ENCODE peak calls at places on chromosomes 2 and 18, in seven cellular contexts. H, D, Z, A, L, J and S are unnamed samples.

GRCh38 chr2:85741811-85742507 is 11.8 kb upstream of the ATOH8 start:
- DNase-seq in H (peak), D (peak), Z (no peak), A (no peak), L (no peak), J (no peak), S (peak)

GRCh38 chr2:173522356-173522755 is 167.7 kb downstream of the CDCA7 start:
- DNase-seq in H (no peak), D (no peak), Z (no peak), A (no peak), L (no peak), J (no peak), S (no peak)

GRCh38 chr2:216139884-216140283 is 30.7 kb downstream of the XRCC5 start:
- DNase-seq in H (no peak), D (peak), Z (peak), A (no peak), L (peak), J (peak), S (no peak)

GRCh38 chr2:30484995-30485394 is 37.9 kb downstream of the LCLAT1 start:
- DNase-seq in H (no peak), D (no peak), Z (no peak), A (no peak), L (no peak), J (no peak), S (no peak)

GRCh38 chr2:235613671-235614070 is 119.8 kb downstream of the AGAP1 start:
- DNase-seq in H (no peak), D (no peak), Z (no peak), A (no peak), L (no peak), J (no peak), S (no peak)

GRCh38 chr2:42971947-42972736 is 179.8 kb upstream of the HAAO start:
- DNase-seq in H (no peak), D (no peak), Z (no peak), A (no peak), L (no peak), J (no peak), S (no peak)

GRCh38 chr2:41870948-41871522 is 176.8 kb upstream of the PKDCC start:
- DNase-seq in H (no peak), D (no peak), Z (no peak), A (no peak), L (no peak), J (no peak), S (no peak)

GRCh38 chr2:181738483-181739015 is 58.2 kb upstream of the NEUROD1 start:
- DNase-seq in H (no peak), D (no peak), Z (no peak), A (no peak), L (no peak), J (no peak), S (no peak)

GRCh38 chr2:148165975-148166374 is 145.1 kb downstream of the MBD5 start:
- DNase-seq in H (no peak), D (no peak), Z (no peak), A (no peak), L (no peak), J (no peak), S (no peak)

GRCh38 chr18:37218022-37218590 is 347.5 kb downstream of the CELF4 start:
- DNase-seq in H (no peak), D (no peak), Z (no peak), A (no peak), L (no peak), J (no peak), S (no peak)

GRCh38 chr18:62486290-62486964 is 36.4 kb upstream of the ZCCHC2 start:
- DNase-seq in H (peak), D (peak), Z (no peak), A (no peak), L (no peak), J (no peak), S (no peak)

GRCh38 chr2:191569025-191569424 is 108.9 kb upstream of the NABP1 start:
- DNase-seq in H (no peak), D (no peak), Z (no peak), A (no peak), L (no peak), J (no peak), S (no peak)

GRCh38 chr18:26516964-26517363 is 31.4 kb downstream of the KCTD1 start:
- DNase-seq in H (no peak), D (no peak), Z (no peak), A (no peak), L (no peak), J (no peak), S (no peak)

GRCh38 chr18:23963443-23964185 is 50.9 kb upstream of the TTC39C start:
- DNase-seq in H (no peak), D (peak), Z (no peak), A (no peak), L (no peak), J (no peak), S (no peak)

GRCh38 chr2:46632349-46632748 is 153.0 kb downstream of the TMEM247 start:
- DNase-seq in H (peak), D (peak), Z (no peak), A (no peak), L (no peak), J (no peak), S (peak)

GRCh38 chr2:26613241-26614204 is 27.6 kb downstream of the CIB4 start:
- DNase-seq in H (no peak), D (no peak), Z (no peak), A (no peak), L (no peak), J (no peak), S (no peak)

GRCh38 chr18:24935008-24935407 is 417.0 kb downstream of the ZNF521 start:
- DNase-seq in H (no peak), D (no peak), Z (no peak), A (no peak), L (no peak), J (no peak), S (no peak)